ENCODE peak calls at places on chromosome 13, in six cellular contexts. One of them, this sample, is unnamed.
A peak's percentile ranks its signal among the peaks of the same experiment; 100 is the strongest.

GRCh38 chr13:113897161-113897560 is 33.3 kb upstream of the GAS6 start:
- DNase-seq in colonic mucosa: no peak
- DNase-seq in foreskin fibroblast: peak; percentile 99
- DNase-seq in mesenchymal stem cell: peak; percentile 93
- DNase-seq in dorsolateral prefrontal cortex: no peak
- DNase-seq in heart right ventricle: no peak
- DNase-seq in this sample: peak; percentile 93

GRCh38 chr13:110726726-110727125 is 13.2 kb downstream of the ING1 start:
- DNase-seq in colonic mucosa: no peak
- DNase-seq in foreskin fibroblast: no peak
- DNase-seq in mesenchymal stem cell: no peak
- DNase-seq in dorsolateral prefrontal cortex: no peak
- DNase-seq in heart right ventricle: no peak
- DNase-seq in this sample: no peak

GRCh38 chr13:72341904-72342303 is 385.5 kb downstream of the MZT1 start:
- DNase-seq in colonic mucosa: no peak
- DNase-seq in foreskin fibroblast: no peak
- DNase-seq in mesenchymal stem cell: no peak
- DNase-seq in dorsolateral prefrontal cortex: no peak
- DNase-seq in heart right ventricle: no peak
- DNase-seq in this sample: no peak

GRCh38 chr13:57820924-57821323 is 189.4 kb downstream of the PCDH17 start:
- DNase-seq in colonic mucosa: no peak
- DNase-seq in foreskin fibroblast: no peak
- DNase-seq in mesenchymal stem cell: no peak
- DNase-seq in dorsolateral prefrontal cortex: no peak
- DNase-seq in heart right ventricle: no peak
- DNase-seq in this sample: no peak

GRCh38 chr13:35478384-35479222 is 2.1 kb upstream of the MAB21L1 start:
- DNase-seq in colonic mucosa: no peak
- DNase-seq in foreskin fibroblast: peak; percentile 32
- DNase-seq in mesenchymal stem cell: no peak
- DNase-seq in dorsolateral prefrontal cortex: no peak
- DNase-seq in heart right ventricle: no peak
- DNase-seq in this sample: no peak

GRCh38 chr13:78993792-78994191 is 334.8 kb upstream of the OBI1 start:
- DNase-seq in colonic mucosa: no peak
- DNase-seq in foreskin fibroblast: no peak
- DNase-seq in mesenchymal stem cell: no peak
- DNase-seq in dorsolateral prefrontal cortex: no peak
- DNase-seq in heart right ventricle: no peak
- DNase-seq in this sample: no peak

GRCh38 chr13:114110091-114110829 is 22.2 kb downstream of the RASA3 start:
- DNase-seq in colonic mucosa: no peak
- DNase-seq in foreskin fibroblast: no peak
- DNase-seq in mesenchymal stem cell: peak; percentile 61
- DNase-seq in dorsolateral prefrontal cortex: no peak
- DNase-seq in heart right ventricle: no peak
- DNase-seq in this sample: peak; percentile 43

GRCh38 chr13:50529154-50529882 is 314.2 kb downstream of the DLEU7 start:
- DNase-seq in colonic mucosa: peak; percentile 90
- DNase-seq in foreskin fibroblast: peak; percentile 71
- DNase-seq in mesenchymal stem cell: peak; percentile 52
- DNase-seq in dorsolateral prefrontal cortex: peak; percentile 65
- DNase-seq in heart right ventricle: peak; percentile 91
- DNase-seq in this sample: peak; percentile 94

GRCh38 chr13:95087746-95088305 is 213.4 kb downstream of the ABCC4 start:
- DNase-seq in colonic mucosa: no peak
- DNase-seq in foreskin fibroblast: peak; percentile 24
- DNase-seq in mesenchymal stem cell: peak; percentile 51
- DNase-seq in dorsolateral prefrontal cortex: no peak
- DNase-seq in heart right ventricle: no peak
- DNase-seq in this sample: peak; percentile 54

GRCh38 chr13:107822006-107822405 is 393.3 kb downstream of the LIG4 start:
- DNase-seq in colonic mucosa: no peak
- DNase-seq in foreskin fibroblast: no peak
- DNase-seq in mesenchymal stem cell: no peak
- DNase-seq in dorsolateral prefrontal cortex: no peak
- DNase-seq in heart right ventricle: no peak
- DNase-seq in this sample: no peak

GRCh38 chr13:50306096-50306495 is 290.9 kb downstream of the KCNRG start:
- DNase-seq in colonic mucosa: no peak
- DNase-seq in foreskin fibroblast: no peak
- DNase-seq in mesenchymal stem cell: no peak
- DNase-seq in dorsolateral prefrontal cortex: no peak
- DNase-seq in heart right ventricle: no peak
- DNase-seq in this sample: no peak

GRCh38 chr13:80359459-80360297 is 18.8 kb upstream of the SPRY2 start:
- DNase-seq in colonic mucosa: no peak
- DNase-seq in foreskin fibroblast: no peak
- DNase-seq in mesenchymal stem cell: peak; percentile 48
- DNase-seq in dorsolateral prefrontal cortex: no peak
- DNase-seq in heart right ventricle: peak; percentile 15
- DNase-seq in this sample: no peak

GRCh38 chr13:25905411-25906010 is 146.3 kb downstream of the SHISA2 start:
- DNase-seq in colonic mucosa: peak; percentile 22
- DNase-seq in foreskin fibroblast: no peak
- DNase-seq in mesenchymal stem cell: no peak
- DNase-seq in dorsolateral prefrontal cortex: no peak
- DNase-seq in heart right ventricle: no peak
- DNase-seq in this sample: no peak

GRCh38 chr13:29527916-29528315 is 67.6 kb downstream of the SLC7A1 start:
- DNase-seq in colonic mucosa: no peak
- DNase-seq in foreskin fibroblast: no peak
- DNase-seq in mesenchymal stem cell: no peak
- DNase-seq in dorsolateral prefrontal cortex: no peak
- DNase-seq in heart right ventricle: no peak
- DNase-seq in this sample: no peak

GRCh38 chr13:76751278-76751677 is 134.9 kb downstream of the KCTD12 start:
- DNase-seq in colonic mucosa: no peak
- DNase-seq in foreskin fibroblast: no peak
- DNase-seq in mesenchymal stem cell: no peak
- DNase-seq in dorsolateral prefrontal cortex: no peak
- DNase-seq in heart right ventricle: no peak
- DNase-seq in this sample: no peak

GRCh38 chr13:93003531-93003930 is 223.1 kb upstream of the GPC6 start:
- DNase-seq in colonic mucosa: no peak
- DNase-seq in foreskin fibroblast: no peak
- DNase-seq in mesenchymal stem cell: no peak
- DNase-seq in dorsolateral prefrontal cortex: no peak
- DNase-seq in heart right ventricle: no peak
- DNase-seq in this sample: no peak

GRCh38 chr13:51284339-51284738 is 55.2 kb upstream of the SERPINE3 start:
- DNase-seq in colonic mucosa: no peak
- DNase-seq in foreskin fibroblast: no peak
- DNase-seq in mesenchymal stem cell: no peak
- DNase-seq in dorsolateral prefrontal cortex: no peak
- DNase-seq in heart right ventricle: no peak
- DNase-seq in this sample: no peak

GRCh38 chr13:39892731-39893293 is 237.3 kb downstream of the COG6 start:
- DNase-seq in colonic mucosa: no peak
- DNase-seq in foreskin fibroblast: no peak
- DNase-seq in mesenchymal stem cell: no peak
- DNase-seq in dorsolateral prefrontal cortex: no peak
- DNase-seq in heart right ventricle: peak; percentile 59
- DNase-seq in this sample: peak; percentile 13

GRCh38 chr13:44068169-44068568 is 188.5 kb downstream of the LACC1 start:
- DNase-seq in colonic mucosa: no peak
- DNase-seq in foreskin fibroblast: peak; percentile 40
- DNase-seq in mesenchymal stem cell: no peak
- DNase-seq in dorsolateral prefrontal cortex: no peak
- DNase-seq in heart right ventricle: no peak
- DNase-seq in this sample: peak; percentile 71

GRCh38 chr13:22169473-22169872 is 498.6 kb downstream of the FGF9 start:
- DNase-seq in colonic mucosa: no peak
- DNase-seq in foreskin fibroblast: no peak
- DNase-seq in mesenchymal stem cell: no peak
- DNase-seq in dorsolateral prefrontal cortex: no peak
- DNase-seq in heart right ventricle: no peak
- DNase-seq in this sample: no peak

GRCh38 chr13:102460806-102461205 is 59.0 kb upstream of the FGF14 start:
- DNase-seq in colonic mucosa: no peak
- DNase-seq in foreskin fibroblast: no peak
- DNase-seq in mesenchymal stem cell: no peak
- DNase-seq in dorsolateral prefrontal cortex: no peak
- DNase-seq in heart right ventricle: no peak
- DNase-seq in this sample: no peak

GRCh38 chr13:51541037-51541436 is 43.2 kb upstream of the WDFY2 start:
- DNase-seq in colonic mucosa: no peak
- DNase-seq in foreskin fibroblast: no peak
- DNase-seq in mesenchymal stem cell: no peak
- DNase-seq in dorsolateral prefrontal cortex: no peak
- DNase-seq in heart right ventricle: no peak
- DNase-seq in this sample: no peak

GRCh38 chr13:36796052-36796451 is 23.0 kb upstream of the RFXAP start:
- DNase-seq in colonic mucosa: no peak
- DNase-seq in foreskin fibroblast: no peak
- DNase-seq in mesenchymal stem cell: no peak
- DNase-seq in dorsolateral prefrontal cortex: no peak
- DNase-seq in heart right ventricle: no peak
- DNase-seq in this sample: no peak

GRCh38 chr13:79541426-79542049 is 60.6 kb downstream of the NDFIP2 start:
- DNase-seq in colonic mucosa: no peak
- DNase-seq in foreskin fibroblast: peak; percentile 30
- DNase-seq in mesenchymal stem cell: peak; percentile 76
- DNase-seq in dorsolateral prefrontal cortex: no peak
- DNase-seq in heart right ventricle: no peak
- DNase-seq in this sample: peak; percentile 81

DNA sequence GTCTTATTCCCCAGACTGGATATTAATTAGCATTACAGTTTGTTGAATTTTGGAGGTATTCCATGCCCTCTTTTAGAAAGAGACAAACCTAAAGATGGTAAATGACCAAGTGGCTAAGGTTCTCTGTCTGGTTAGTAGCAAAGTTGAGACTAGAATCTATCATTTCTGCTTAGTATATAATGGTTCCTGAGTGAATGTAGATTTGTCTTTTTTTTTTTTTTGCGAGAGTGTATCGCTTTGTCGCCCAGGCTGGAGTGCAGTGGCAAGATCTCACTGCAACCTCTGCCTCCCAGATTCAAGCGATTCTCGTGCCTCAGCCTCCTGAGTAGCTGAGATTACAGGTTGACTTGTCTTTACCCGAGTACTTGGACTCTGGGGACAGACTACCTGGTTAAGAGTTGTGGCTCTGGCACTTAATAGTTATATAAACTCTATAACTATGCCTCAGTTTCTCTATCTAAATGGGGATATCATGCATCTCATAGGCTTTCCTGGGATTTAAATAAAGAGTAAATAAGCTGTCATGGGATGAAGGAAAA is 2.7 kb downstream of the NAA16 start:
- DNase-seq in colonic mucosa: no peak
- DNase-seq in foreskin fibroblast: no peak
- DNase-seq in mesenchymal stem cell: no peak
- DNase-seq in dorsolateral prefrontal cortex: no peak
- DNase-seq in heart right ventricle: no peak
- DNase-seq in this sample: no peak
- H3K4me3 ChIP-seq in colonic mucosa: no peak overlapping the region
- H3K4me3 ChIP-seq in foreskin fibroblast: peak overlapping the region; percentile 97
- H3K4me3 ChIP-seq in mesenchymal stem cell: peak overlapping the region; percentile 94
- H3K4me3 ChIP-seq in dorsolateral prefrontal cortex: no peak overlapping the region
- H3K4me3 ChIP-seq in heart right ventricle: no peak overlapping the region
- H3K4me3 ChIP-seq in this sample: no peak overlapping the region

GRCh38 chr13:20161951-20162300 is 1.1 kb upstream of the GJA3 start:
- DNase-seq in colonic mucosa: no peak
- DNase-seq in foreskin fibroblast: no peak
- DNase-seq in mesenchymal stem cell: no peak
- DNase-seq in dorsolateral prefrontal cortex: no peak
- DNase-seq in heart right ventricle: no peak
- DNase-seq in this sample: no peak
- H3K4me3 ChIP-seq in colonic mucosa: no peak overlapping the region
- H3K4me3 ChIP-seq in foreskin fibroblast: no peak overlapping the region
- H3K4me3 ChIP-seq in mesenchymal stem cell: no peak overlapping the region
- H3K4me3 ChIP-seq in dorsolateral prefrontal cortex: no peak overlapping the region
- H3K4me3 ChIP-seq in heart right ventricle: peak overlapping the region; percentile 51
- H3K4me3 ChIP-seq in this sample: no peak overlapping the region

GRCh38 chr13:45341034-45341798 is at the start of gene TPT1:
- DNase-seq in colonic mucosa: peak; percentile 100
- DNase-seq in foreskin fibroblast: peak; percentile 99
- DNase-seq in mesenchymal stem cell: peak; percentile 98
- DNase-seq in dorsolateral prefrontal cortex: peak; percentile 96
- DNase-seq in heart right ventricle: peak; percentile 99
- DNase-seq in this sample: peak; percentile 100
- H3K4me3 ChIP-seq in colonic mucosa: peak within 1 kb of the TSS; percentile 68
- H3K4me3 ChIP-seq in foreskin fibroblast: peak within 1 kb of the TSS; percentile 66
- H3K4me3 ChIP-seq in mesenchymal stem cell: peak within 1 kb of the TSS; percentile 93
- H3K4me3 ChIP-seq in dorsolateral prefrontal cortex: peak within 1 kb of the TSS; percentile 91
- H3K4me3 ChIP-seq in heart right ventricle: peak within 1 kb of the TSS; percentile 99
- H3K4me3 ChIP-seq in this sample: peak within 1 kb of the TSS; percentile 97

DNA sequence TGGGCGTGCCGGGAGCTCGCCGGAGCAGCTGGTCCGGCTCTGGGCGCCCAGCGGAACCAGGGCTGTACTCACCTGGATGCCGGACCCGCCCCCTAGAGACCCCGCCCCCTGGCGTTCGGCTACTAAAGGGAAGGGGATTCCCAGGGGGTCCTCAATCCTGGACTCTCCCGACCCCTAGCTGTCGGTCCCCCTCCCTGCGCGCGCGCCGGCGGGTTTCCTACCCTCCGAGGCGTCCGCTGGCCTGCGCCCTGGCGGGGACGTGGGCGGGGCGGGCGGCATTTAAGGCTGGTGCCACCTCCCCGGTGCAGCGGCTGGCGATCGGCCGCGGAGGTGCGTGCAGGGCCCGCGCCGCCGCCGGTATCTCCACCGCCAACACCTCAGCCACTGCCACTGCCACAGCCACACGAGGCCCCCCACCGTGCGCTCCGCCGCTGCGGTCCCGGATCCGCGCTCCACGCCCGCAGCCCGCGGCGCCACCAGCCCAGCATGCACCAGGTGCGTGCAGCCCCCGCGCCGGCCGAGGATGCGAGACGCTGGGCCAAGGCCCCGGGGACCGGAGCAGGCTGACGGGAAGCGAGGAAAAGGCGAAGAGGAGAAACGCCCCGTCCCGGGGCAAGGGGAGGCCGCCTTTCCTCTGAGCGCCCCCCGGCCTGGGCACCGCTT is at the start of gene ATP12A:
- DNase-seq in colonic mucosa: peak; percentile 46
- DNase-seq in foreskin fibroblast: no peak
- DNase-seq in mesenchymal stem cell: no peak
- DNase-seq in dorsolateral prefrontal cortex: no peak
- DNase-seq in heart right ventricle: no peak
- DNase-seq in this sample: no peak
- H3K4me3 ChIP-seq in colonic mucosa: peak within 1 kb of the TSS; percentile 36
- H3K4me3 ChIP-seq in foreskin fibroblast: no peak within 1 kb of the TSS
- H3K4me3 ChIP-seq in mesenchymal stem cell: peak within 1 kb of the TSS; percentile 49
- H3K4me3 ChIP-seq in dorsolateral prefrontal cortex: peak within 1 kb of the TSS; percentile 39
- H3K4me3 ChIP-seq in heart right ventricle: peak within 1 kb of the TSS; percentile 32
- H3K4me3 ChIP-seq in this sample: no peak within 1 kb of the TSS